ENCODE peak calls at places on chromosomes 7 and 10, in six cellular contexts. One of them, this sample, is unnamed.

GRCh38 chr7:40437498-40437897 is 302.7 kb downstream of the SUGCT start:
- DNase-seq in colonic mucosa: no peak
- DNase-seq in uterus: no peak
- DNase-seq in tibial artery: peak; percentile 56
- DNase-seq in IMR-90: peak; percentile 95
- DNase-seq in spleen: no peak
- DNase-seq in this sample: no peak

GRCh38 chr10:110206988-110207804 is at the start of gene MXI1:
- DNase-seq in uterus: peak; percentile 71
- DNase-seq in colonic mucosa: peak; percentile 94
- DNase-seq in spleen: peak; percentile 91
- DNase-seq in tibial artery: peak; percentile 89
- DNase-seq in IMR-90: peak; percentile 82
- DNase-seq in this sample: peak; percentile 83

GRCh38 chr10:70267161-70267933 is 16.5 kb downstream of the NPFFR1 start:
- DNase-seq in spleen: no peak
- DNase-seq in colonic mucosa: peak; percentile 32
- DNase-seq in IMR-90: peak; percentile 98
- DNase-seq in uterus: no peak
- DNase-seq in tibial artery: no peak
- DNase-seq in this sample: no peak

GRCh38 chr7:77657427-77658331 is 38.6 kb upstream of the RSBN1L start:
- DNase-seq in IMR-90: peak; percentile 43
- DNase-seq in colonic mucosa: peak; percentile 52
- DNase-seq in uterus: no peak
- DNase-seq in tibial artery: no peak
- DNase-seq in spleen: no peak
- DNase-seq in this sample: no peak

GRCh38 chr7:86653919-86654659 is 10.4 kb downstream of the GRM3 start:
- DNase-seq in tibial artery: no peak
- DNase-seq in uterus: no peak
- DNase-seq in IMR-90: no peak
- DNase-seq in spleen: no peak
- DNase-seq in colonic mucosa: no peak
- DNase-seq in this sample: no peak

GRCh38 chr7:110442386-110442837 is 648.5 kb upstream of the LRRN3 start:
- DNase-seq in tibial artery: no peak
- DNase-seq in IMR-90: peak; percentile 37
- DNase-seq in colonic mucosa: peak; percentile 17
- DNase-seq in spleen: no peak
- DNase-seq in uterus: no peak
- DNase-seq in this sample: no peak

GRCh38 chr7:157022681-157023588 is 12.5 kb upstream of the MNX1 start:
- DNase-seq in colonic mucosa: peak; percentile 33
- DNase-seq in tibial artery: peak; percentile 37
- DNase-seq in uterus: no peak
- DNase-seq in IMR-90: no peak
- DNase-seq in spleen: no peak
- DNase-seq in this sample: no peak

GRCh38 chr10:59631237-59631636 is 78.4 kb downstream of the SLC16A9 start:
- DNase-seq in IMR-90: no peak
- DNase-seq in spleen: no peak
- DNase-seq in colonic mucosa: no peak
- DNase-seq in uterus: no peak
- DNase-seq in tibial artery: no peak
- DNase-seq in this sample: no peak

GRCh38 chr10:129744896-129745750 is 219.0 kb downstream of the EBF3 start:
- DNase-seq in tibial artery: no peak
- DNase-seq in IMR-90: no peak
- DNase-seq in uterus: no peak
- DNase-seq in spleen: peak; percentile 32
- DNase-seq in colonic mucosa: no peak
- DNase-seq in this sample: no peak

GRCh38 chr10:116271593-116272496 is 1.2 kb downstream of the GFRA1 start:
- DNase-seq in spleen: no peak
- DNase-seq in uterus: no peak
- DNase-seq in tibial artery: no peak
- DNase-seq in IMR-90: peak; percentile 4
- DNase-seq in colonic mucosa: no peak
- DNase-seq in this sample: peak; percentile 32

GRCh38 chr7:13577566-13578145 is 411.8 kb downstream of the ETV1 start:
- DNase-seq in tibial artery: no peak
- DNase-seq in spleen: no peak
- DNase-seq in uterus: no peak
- DNase-seq in IMR-90: peak; percentile 14
- DNase-seq in colonic mucosa: no peak
- DNase-seq in this sample: no peak

GRCh38 chr10:31484407-31485135 is 165.6 kb downstream of the ZEB1 start:
- DNase-seq in colonic mucosa: no peak
- DNase-seq in spleen: no peak
- DNase-seq in uterus: no peak
- DNase-seq in tibial artery: no peak
- DNase-seq in IMR-90: peak; percentile 52
- DNase-seq in this sample: no peak

GRCh38 chr10:49300140-49300974 is 1.4 kb downstream of the C10orf71 start:
- DNase-seq in tibial artery: no peak
- DNase-seq in spleen: no peak
- DNase-seq in uterus: no peak
- DNase-seq in colonic mucosa: no peak
- DNase-seq in IMR-90: peak; percentile 17
- DNase-seq in this sample: peak; percentile 66

GRCh38 chr10:95860486-95861040 is 47.2 kb upstream of the CC2D2B start:
- DNase-seq in tibial artery: no peak
- DNase-seq in uterus: no peak
- DNase-seq in colonic mucosa: no peak
- DNase-seq in IMR-90: peak; percentile 20
- DNase-seq in spleen: no peak
- DNase-seq in this sample: no peak

GRCh38 chr10:5568984-5569383 is 44.2 kb downstream of the CALML3 start:
- DNase-seq in tibial artery: no peak
- DNase-seq in uterus: no peak
- DNase-seq in spleen: no peak
- DNase-seq in IMR-90: no peak
- DNase-seq in colonic mucosa: no peak
- DNase-seq in this sample: no peak

GRCh38 chr7:78326189-78326588 is 527.6 kb downstream of the PHTF2 start:
- DNase-seq in colonic mucosa: no peak
- DNase-seq in uterus: no peak
- DNase-seq in spleen: no peak
- DNase-seq in tibial artery: no peak
- DNase-seq in IMR-90: peak; percentile 60
- DNase-seq in this sample: no peak

GRCh38 chr7:55033241-55033846 is 14.5 kb downstream of the EGFR start:
- DNase-seq in uterus: no peak
- DNase-seq in spleen: no peak
- DNase-seq in IMR-90: no peak
- DNase-seq in colonic mucosa: no peak
- DNase-seq in tibial artery: no peak
- DNase-seq in this sample: no peak

GRCh38 chr10:80535671-80536360 is 1.9 kb upstream of the SH2D4B start:
- DNase-seq in tibial artery: peak; percentile 82
- DNase-seq in IMR-90: no peak
- DNase-seq in uterus: no peak
- DNase-seq in colonic mucosa: peak; percentile 82
- DNase-seq in spleen: peak; percentile 96
- DNase-seq in this sample: peak; percentile 65

GRCh38 chr10:93566435-93567276 is at the start of gene FFAR4:
- DNase-seq in uterus: no peak
- DNase-seq in IMR-90: no peak
- DNase-seq in tibial artery: peak; percentile 74
- DNase-seq in spleen: no peak
- DNase-seq in colonic mucosa: peak; percentile 75
- DNase-seq in this sample: peak; percentile 45

GRCh38 chr10:16809074-16809718 is 8.0 kb downstream of the RSU1 start:
- DNase-seq in colonic mucosa: peak; percentile 38
- DNase-seq in IMR-90: peak; percentile 36
- DNase-seq in tibial artery: no peak
- DNase-seq in uterus: peak; percentile 28
- DNase-seq in spleen: no peak
- DNase-seq in this sample: peak; percentile 32

GRCh38 chr7:8714791-8715190 is 281.4 kb downstream of the NXPH1 start:
- DNase-seq in colonic mucosa: no peak
- DNase-seq in spleen: no peak
- DNase-seq in tibial artery: no peak
- DNase-seq in uterus: no peak
- DNase-seq in IMR-90: no peak
- DNase-seq in this sample: no peak

GRCh38 chr7:340200-340937 is 50.4 kb downstream of the FOXL3 start:
- DNase-seq in IMR-90: no peak
- DNase-seq in uterus: no peak
- DNase-seq in spleen: no peak
- DNase-seq in colonic mucosa: no peak
- DNase-seq in tibial artery: no peak
- DNase-seq in this sample: no peak

DNA sequence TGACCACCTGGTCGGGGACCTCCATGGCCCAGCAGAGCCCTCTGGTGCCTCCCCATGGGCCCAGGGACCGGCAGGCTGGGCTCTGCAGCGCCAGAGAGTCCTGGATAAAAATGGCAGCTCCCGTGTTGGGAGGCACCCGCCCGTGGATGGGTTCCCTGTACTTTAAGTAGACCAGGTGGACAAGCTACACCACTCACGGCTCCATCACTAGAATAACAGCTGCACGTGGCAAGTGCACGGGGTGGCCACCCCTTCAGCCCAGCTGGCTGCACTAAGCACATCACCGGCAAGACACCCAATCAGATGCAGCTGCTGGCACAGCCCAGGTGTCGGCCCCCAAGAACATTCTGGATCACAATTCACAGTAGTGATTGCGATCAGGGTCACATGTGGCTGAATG is 69.8 kb downstream of the DIP2C start:
- DNase-seq in IMR-90: no peak
- DNase-seq in tibial artery: no peak
- DNase-seq in colonic mucosa: no peak
- DNase-seq in uterus: no peak
- DNase-seq in spleen: peak; percentile 62
- DNase-seq in this sample: no peak
- H3K27ac ChIP-seq in IMR-90: no peak overlapping the region
- H3K27ac ChIP-seq in tibial artery: no peak overlapping the region
- H3K27ac ChIP-seq in colonic mucosa: no peak overlapping the region
- H3K27ac ChIP-seq in uterus: no peak overlapping the region
- H3K27ac ChIP-seq in spleen: no peak overlapping the region
- H3K27ac ChIP-seq in this sample: peak overlapping the region; percentile 58

GRCh38 chr10:37035853-37036252 is 89.5 kb upstream of the ANKRD30A start:
- DNase-seq in IMR-90: no peak
- DNase-seq in spleen: no peak
- DNase-seq in colonic mucosa: no peak
- DNase-seq in tibial artery: no peak
- DNase-seq in uterus: no peak
- DNase-seq in this sample: no peak
- H3K9me3 ChIP-seq in IMR-90: peaks cover 4% of the 10 kb centered on the region
- H3K9me3 ChIP-seq in spleen: peaks cover 9% of the 10 kb centered on the region
- H3K9me3 ChIP-seq in colonic mucosa: no peaks in the 10 kb centered on the region
- H3K9me3 ChIP-seq in tibial artery: no peaks in the 10 kb centered on the region
- H3K9me3 ChIP-seq in uterus: no peaks in the 10 kb centered on the region
- H3K9me3 ChIP-seq in this sample: peaks cover 6% of the 10 kb centered on the region

DNA sequence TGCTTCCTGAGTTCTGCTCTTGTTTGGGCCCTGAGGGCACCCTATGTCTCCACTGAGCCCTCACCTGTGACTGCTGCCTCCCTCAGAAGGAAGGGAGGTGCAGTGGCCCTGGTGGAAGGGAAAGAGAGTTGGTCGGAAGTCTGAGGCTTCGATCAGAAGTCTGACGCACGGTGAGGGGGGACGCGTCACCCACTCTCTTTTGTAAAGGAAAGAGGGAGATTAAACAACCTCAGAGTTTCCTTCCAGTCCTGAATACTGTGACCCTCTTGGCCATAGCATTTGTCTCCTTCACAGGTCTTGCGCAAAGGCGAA is 31.4 kb upstream of the TRIM8 start:
- DNase-seq in colonic mucosa: peak; percentile 15
- DNase-seq in spleen: peak; percentile 66
- DNase-seq in IMR-90: no peak
- DNase-seq in tibial artery: no peak
- DNase-seq in uterus: no peak
- DNase-seq in this sample: no peak
- H3K4me1 ChIP-seq in colonic mucosa: no peaks in the 10 kb centered on the region
- H3K4me1 ChIP-seq in spleen: peaks cover 43% of the 10 kb centered on the region
- H3K4me1 ChIP-seq in IMR-90: peaks cover 14% of the 10 kb centered on the region
- H3K4me1 ChIP-seq in tibial artery: peaks cover 20% of the 10 kb centered on the region
- H3K4me1 ChIP-seq in uterus: peaks cover 21% of the 10 kb centered on the region
- H3K4me1 ChIP-seq in this sample: peaks cover 80% of the 10 kb centered on the region

DNA sequence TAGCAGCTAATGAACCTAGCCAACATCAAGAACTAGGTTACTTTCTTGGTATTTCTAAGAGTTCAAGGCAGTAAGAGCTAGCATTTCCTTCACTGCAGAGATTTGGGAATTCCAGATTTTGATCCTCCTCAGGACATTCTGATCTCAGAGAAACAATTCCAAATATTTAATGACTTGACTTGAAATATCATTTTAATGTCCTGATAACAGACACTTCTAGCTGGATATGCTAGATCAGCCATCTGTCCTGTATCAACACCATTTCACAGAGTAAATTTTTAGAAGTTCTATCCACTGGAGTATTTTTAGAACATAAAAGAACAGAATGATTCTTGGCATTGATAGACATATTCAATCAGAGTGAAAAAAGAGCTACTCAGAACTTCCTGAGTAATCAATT is 151.3 kb downstream of the RAPGEF5 start:
- DNase-seq in IMR-90: no peak
- DNase-seq in colonic mucosa: no peak
- DNase-seq in spleen: no peak
- DNase-seq in uterus: no peak
- DNase-seq in tibial artery: no peak
- DNase-seq in this sample: no peak
- H3K27ac ChIP-seq in IMR-90: no peak overlapping the region
- H3K27ac ChIP-seq in colonic mucosa: no peak overlapping the region
- H3K27ac ChIP-seq in spleen: peak overlapping the region; percentile 53
- H3K27ac ChIP-seq in uterus: peak overlapping the region; percentile 19
- H3K27ac ChIP-seq in tibial artery: peak overlapping the region; percentile 44
- H3K27ac ChIP-seq in this sample: peak overlapping the region; percentile 90

DNA sequence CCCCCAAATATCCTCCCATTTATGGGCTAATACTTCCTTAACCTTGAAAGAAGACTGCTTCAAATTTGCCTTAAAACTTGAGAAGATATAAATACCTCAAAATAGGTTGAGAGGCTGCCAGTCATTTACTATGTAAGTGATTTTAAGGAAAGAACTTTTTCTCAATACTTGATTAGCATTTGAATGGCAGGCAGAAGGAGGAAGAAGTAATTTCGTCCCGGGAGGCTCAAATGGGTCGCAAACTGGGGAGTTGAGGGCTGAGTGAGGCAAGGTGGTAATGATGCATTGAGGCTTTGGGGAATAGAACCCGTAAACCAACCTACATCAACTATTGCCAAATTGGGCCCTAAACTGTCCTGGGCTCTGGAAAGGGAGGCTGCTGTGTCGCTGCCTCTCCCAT is 11.1 kb downstream of the CAMK1D start:
- DNase-seq in IMR-90: no peak
- DNase-seq in spleen: no peak
- DNase-seq in tibial artery: no peak
- DNase-seq in colonic mucosa: no peak
- DNase-seq in uterus: no peak
- DNase-seq in this sample: no peak
- H3K9me3 ChIP-seq in IMR-90: no peaks in the 10 kb centered on the region
- H3K9me3 ChIP-seq in spleen: no peaks in the 10 kb centered on the region
- H3K9me3 ChIP-seq in tibial artery: no peaks in the 10 kb centered on the region
- H3K9me3 ChIP-seq in colonic mucosa: no peaks in the 10 kb centered on the region
- H3K9me3 ChIP-seq in uterus: no peaks in the 10 kb centered on the region
- H3K9me3 ChIP-seq in this sample: no peaks in the 10 kb centered on the region

GRCh38 chr7:27187702-27188665 is 3.0 kb upstream of the HOXA11 start:
- DNase-seq in uterus: peak; percentile 44
- DNase-seq in tibial artery: peak; percentile 62
- DNase-seq in IMR-90: no peak
- DNase-seq in colonic mucosa: no peak
- DNase-seq in spleen: no peak
- DNase-seq in this sample: no peak
- H3K4me1 ChIP-seq in uterus: no peaks in the 10 kb centered on the region
- H3K4me1 ChIP-seq in tibial artery: peaks cover 31% of the 10 kb centered on the region
- H3K4me1 ChIP-seq in IMR-90: peaks cover 3% of the 10 kb centered on the region
- H3K4me1 ChIP-seq in colonic mucosa: peaks cover 10% of the 10 kb centered on the region
- H3K4me1 ChIP-seq in spleen: peaks cover 73% of the 10 kb centered on the region
- H3K4me1 ChIP-seq in this sample: peaks cover 64% of the 10 kb centered on the region